ENCODE peak calls at places on chromosomes 1 and 21, in five cellular contexts. F is IMR-90; H is BE2C; L is fibroblast of lung; A is CD8-positive, alpha-beta memory T cell. D is an unnamed sample.

GRCh38 chr21:41610042-41610839 is 102.3 kb upstream of the TMPRSS2 start:
- DNase-seq in F (peak; percentile 64), A (no peak), H (peak; percentile 49), L (peak; percentile 42), D (peak; percentile 84)

GRCh38 chr1:204102029-204102611 is 29.2 kb downstream of the SOX13 start:
- DNase-seq in A (no peak), L (no peak), F (no peak), H (no peak), D (no peak)

GRCh38 chr1:67853704-67854103 is 20.4 kb upstream of the GNG12 start:
- DNase-seq in H (peak; percentile 64), L (peak; percentile 88), F (peak; percentile 86), A (no peak), D (peak; percentile 78)

GRCh38 chr1:6496360-6496704 is 4.9 kb upstream of the PLEKHG5 start:
- DNase-seq in H (no peak), F (no peak), L (no peak), A (no peak), D (peak; percentile 82)

GRCh38 chr1:30775433-30775975 is 17.9 kb upstream of the LAPTM5 start:
- DNase-seq in H (no peak), L (no peak), F (no peak), A (no peak), D (no peak)

GRCh38 chr1:22105611-22106207 is 37.2 kb downstream of the WNT4 start:
- DNase-seq in H (no peak), F (peak; percentile 69), A (no peak), L (peak; percentile 56), D (peak; percentile 70)

GRCh38 chr21:40618216-40618615 is 228.7 kb downstream of the DSCAM start:
- DNase-seq in H (no peak), L (no peak), A (no peak), F (no peak), D (peak; percentile 40)

GRCh38 chr1:22780696-22781095 is 70.1 kb downstream of the EPHB2 start:
- DNase-seq in H (peak; percentile 64), L (no peak), F (peak; percentile 16), A (no peak), D (peak; percentile 98)

GRCh38 chr1:79161077-79161476 is 154.5 kb upstream of the ADGRL4 start:
- DNase-seq in H (no peak), F (peak; percentile 79), A (no peak), L (peak; percentile 73), D (no peak)

DNA sequence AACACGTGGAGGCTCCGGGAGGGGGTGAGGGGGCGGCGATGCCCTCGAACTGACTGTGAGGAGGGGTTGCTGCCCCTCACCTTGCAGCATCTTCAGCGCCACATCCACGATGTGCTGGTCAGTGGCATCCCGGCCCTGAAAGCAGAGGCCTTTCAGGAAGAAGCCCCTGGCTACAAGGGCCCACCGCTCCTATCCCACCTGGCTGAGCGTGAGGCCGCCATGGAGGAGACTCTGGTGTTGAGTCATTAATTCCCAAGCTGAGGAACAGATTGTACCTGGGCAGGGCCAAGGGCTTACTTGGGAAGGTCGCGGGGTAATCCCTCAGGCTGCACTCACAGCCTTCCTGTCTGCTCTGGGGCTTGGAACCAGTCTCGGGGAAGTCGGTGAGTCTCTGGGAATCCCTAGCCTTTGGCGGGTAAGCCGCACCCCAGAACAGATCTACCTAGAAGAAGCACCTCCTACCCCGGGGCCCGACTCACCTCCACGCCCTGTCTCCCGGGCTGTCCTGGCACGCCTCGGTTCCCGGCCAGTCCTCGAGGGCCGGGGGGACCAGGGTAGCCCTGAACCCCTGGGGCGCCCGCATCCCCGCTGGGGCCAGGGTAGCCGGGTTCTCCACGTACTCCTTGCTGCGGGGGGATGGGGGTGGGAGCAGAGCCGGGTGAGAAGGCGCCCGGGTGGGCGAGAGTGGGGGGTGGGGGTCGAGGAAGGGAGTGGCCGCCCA is 13.9 kb downstream of the COL9A2 start:
- DNase-seq in F (no peak), L (no peak), A (no peak), H (no peak), D (peak; percentile 55)
- H3K4me3 ChIP-seq in F (no peak overlapping the region), L (no peak overlapping the region), A (no peak overlapping the region), H (no peak overlapping the region), D (no peak overlapping the region)

GRCh38 chr1:203077956-203078355 is 7.9 kb downstream of the MYOG start:
- DNase-seq in F (no peak), H (no peak), A (no peak), L (no peak), D (no peak)

GRCh38 chr1:203075249-203076030 is 10.4 kb downstream of the MYOG start:
- DNase-seq in A (no peak), H (no peak), L (no peak), F (no peak), D (peak; percentile 87)

GRCh38 chr1:203077367-203077766 is 8.4 kb downstream of the MYOG start:
- DNase-seq in L (no peak), F (no peak), A (no peak), H (no peak), D (no peak)

GRCh38 chr1:203074610-203075009 is 11.2 kb downstream of the MYOG start:
- DNase-seq in L (no peak), H (no peak), A (no peak), F (no peak), D (no peak)

GRCh38 chr1:203076031-203076511 is 9.7 kb downstream of the MYOG start:
- DNase-seq in L (no peak), F (no peak), H (no peak), A (no peak), D (peak; percentile 83)
- H3K27me3 ChIP-seq in L (peaks cover 36% of the 10 kb centered on the region), F (peaks cover 32% of the 10 kb centered on the region), H (no peaks in the 10 kb centered on the region), A (peaks cover 7% of the 10 kb centered on the region), D (peaks cover 47% of the 10 kb centered on the region)

GRCh38 chr1:62799688-62800087 is 15.8 kb downstream of the ATG4C start:
- DNase-seq in L (no peak), F (no peak), A (no peak), H (no peak), D (no peak)
- H3K4me3 ChIP-seq in L (no peak overlapping the region), F (no peak overlapping the region), A (no peak overlapping the region), H (no peak overlapping the region), D (no peak overlapping the region)

GRCh38 chr1:923131-923990 is at the start of gene SAMD11:
- DNase-seq in L (peak; percentile 90), H (peak; percentile 87), F (peak; percentile 76), A (peak; percentile 79), D (peak; percentile 88)
- H3K27me3 ChIP-seq in L (peaks cover 31% of the 10 kb centered on the region), H (no peaks in the 10 kb centered on the region), F (no peaks in the 10 kb centered on the region), A (peaks cover 48% of the 10 kb centered on the region), D (peaks cover 89% of the 10 kb centered on the region)

GRCh38 chr1:201456499-201457309 is 12.3 kb downstream of the PHLDA3 start:
- DNase-seq in F (peak; percentile 98), A (no peak), H (no peak), L (peak; percentile 99), D (no peak)

GRCh38 chr1:201455098-201455497 is 13.9 kb downstream of the PHLDA3 start:
- DNase-seq in L (no peak), H (no peak), F (no peak), A (no peak), D (no peak)

GRCh38 chr1:201459775-201460174 is 9.2 kb downstream of the PHLDA3 start:
- DNase-seq in A (no peak), F (no peak), L (no peak), H (no peak), D (no peak)

GRCh38 chr1:201459052-201459451 is 9.9 kb downstream of the PHLDA3 start:
- DNase-seq in H (no peak), F (no peak), L (no peak), A (no peak), D (no peak)

GRCh38 chr1:201457508-201457960 is 11.5 kb downstream of the PHLDA3 start:
- DNase-seq in H (no peak), L (peak; percentile 64), A (no peak), F (no peak), D (no peak)
- H3K4me3 ChIP-seq in H (no peak overlapping the region), L (no peak overlapping the region), A (no peak overlapping the region), F (no peak overlapping the region), D (no peak overlapping the region)

DNA sequence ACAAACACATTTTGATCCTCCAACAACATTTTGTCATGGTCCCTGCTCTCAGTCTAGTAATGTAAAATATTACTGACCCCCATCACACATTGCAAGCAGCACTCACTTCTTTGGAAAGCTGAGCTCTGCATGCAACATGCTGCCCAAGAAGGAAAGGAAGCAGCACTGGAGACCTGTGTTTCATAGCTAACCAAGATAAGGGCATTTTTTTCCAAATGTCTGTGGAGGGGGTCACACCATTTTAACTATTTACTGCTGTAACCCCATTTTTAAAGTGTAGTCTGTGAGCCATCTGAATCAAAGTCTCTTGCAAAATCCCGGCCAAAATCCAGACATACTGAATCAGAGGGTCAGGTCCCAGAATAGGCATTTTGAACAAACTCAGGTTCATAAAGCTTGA is 4.5 kb upstream of the RASSF5 start:
- DNase-seq in A (no peak), H (no peak), L (no peak), F (peak; percentile 35), D (no peak)
- H3K27me3 ChIP-seq in A (no peaks in the 10 kb centered on the region), H (peaks cover 64% of the 10 kb centered on the region), L (peaks cover 2% of the 10 kb centered on the region), F (no peaks in the 10 kb centered on the region), D (peaks cover 52% of the 10 kb centered on the region)

DNA sequence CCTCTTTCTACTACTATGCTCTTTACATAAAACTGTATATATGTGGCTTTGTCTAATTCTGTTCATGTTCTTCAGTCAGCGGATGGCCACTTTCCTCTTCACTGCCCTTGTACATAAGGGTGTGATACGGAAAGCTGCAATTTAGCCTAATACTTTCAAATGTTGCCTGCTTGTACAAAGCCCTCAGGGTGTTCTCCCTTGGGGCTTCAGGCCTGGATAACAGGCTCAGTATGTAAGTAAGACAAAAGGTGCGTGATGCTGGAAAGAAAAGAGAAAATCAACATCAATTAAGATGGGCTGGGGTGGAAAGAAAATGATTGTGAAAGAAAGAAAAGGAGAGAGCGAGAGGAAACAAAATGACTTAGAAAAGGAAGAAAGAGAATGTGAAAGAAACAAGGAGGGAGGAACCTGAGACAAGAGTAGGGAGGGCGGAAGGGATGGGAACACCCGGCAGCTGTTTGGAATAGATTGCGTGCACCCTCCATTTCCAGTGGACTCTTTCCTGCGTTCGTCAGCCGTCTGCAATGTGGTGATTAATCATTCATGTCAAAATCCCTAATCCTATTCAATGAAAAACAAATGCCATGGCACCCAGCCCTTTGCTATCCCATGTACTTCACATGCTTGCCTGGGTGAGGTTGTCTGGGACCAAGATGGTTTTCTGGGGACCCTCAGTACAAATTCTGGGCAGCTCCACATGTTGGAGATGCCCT is 553.6 kb downstream of the NUF2 start:
- DNase-seq in F (peak; percentile 22), L (peak; percentile 87), A (no peak), H (no peak), D (no peak)
- H3K4me3 ChIP-seq in F (no peak overlapping the region), L (no peak overlapping the region), A (no peak overlapping the region), H (no peak overlapping the region), D (no peak overlapping the region)

GRCh38 chr1:202205523-202206190 is 12.1 kb downstream of the LGR6 start:
- DNase-seq in F (no peak), H (no peak), L (no peak), A (no peak), D (no peak)
- H3K27me3 ChIP-seq in F (peaks cover 54% of the 10 kb centered on the region), H (no peaks in the 10 kb centered on the region), L (peaks cover 13% of the 10 kb centered on the region), A (no peaks in the 10 kb centered on the region), D (no peaks in the 10 kb centered on the region)

D was measured in H7.